ENCODE peak calls at places on chromosomes 11 and 22, in eight cellular contexts. I, L, Z, N, W, P, A and C are unnamed samples. For H3K4me1, the result is how much of the 10 kb centered on the place peaks cover.

GRCh38 chr22:20245577-20246367 is 22.3 kb downstream of the RTN4R start:
- DNase-seq in I (no peak), L (no peak), Z (no peak), N (no peak), W (no peak), P (no peak), A (no peak), C (no peak)

GRCh38 chr22:39039306-39040126 is 1.1 kb upstream of the APOBEC3F start:
- DNase-seq in I (no peak), L (no peak), Z (no peak), N (no peak), W (no peak), P (no peak), A (no peak), C (no peak)

GRCh38 chr11:68513930-68514487 is 53.5 kb downstream of the PPP6R3 start:
- DNase-seq in I (no peak), L (no peak), Z (no peak), N (no peak), W (no peak), P (no peak), A (no peak), C (no peak)

GRCh38 chr22:38694945-38695344 is 5.8 kb downstream of the JOSD1 start:
- DNase-seq in I (no peak), L (no peak), Z (no peak), N (no peak), W (no peak), P (no peak), A (peak), C (no peak)

GRCh38 chr22:47177334-47177815 is 414.9 kb downstream of the TBC1D22A start:
- DNase-seq in I (no peak), L (no peak), Z (no peak), N (no peak), W (no peak), P (peak), A (no peak), C (no peak)

GRCh38 chr11:16876053-16876752 is 137.8 kb downstream of the C11orf58 start:
- DNase-seq in I (no peak), L (no peak), Z (no peak), N (no peak), W (no peak), P (no peak), A (no peak), C (no peak)

GRCh38 chr22:28442264-28442950 is 237.2 kb downstream of the TTC28 start:
- DNase-seq in I (peak), L (no peak), Z (peak), N (peak), W (peak), P (peak), A (no peak), C (no peak)

GRCh38 chr11:44983786-44984185 is 33.1 kb upstream of the TP53I11 start:
- DNase-seq in I (no peak), L (no peak), Z (no peak), N (peak), W (no peak), P (no peak), A (no peak), C (no peak)

GRCh38 chr22:47401592-47401898 is 639.1 kb downstream of the TBC1D22A start:
- DNase-seq in I (no peak), L (no peak), Z (no peak), N (no peak), W (no peak), P (no peak), A (no peak), C (no peak)

GRCh38 chr11:100908746-100909145 is 220.9 kb downstream of the PGR start:
- DNase-seq in I (no peak), L (no peak), Z (no peak), N (no peak), W (peak), P (no peak), A (no peak), C (no peak)

GRCh38 chr11:125939081-125939521 is 6.7 kb upstream of the VSIG10L2 start:
- DNase-seq in I (no peak), L (no peak), Z (no peak), N (no peak), W (no peak), P (no peak), A (no peak), C (no peak)

GRCh38 chr11:12149672-12150225 is 39.4 kb downstream of the MICAL2 start:
- DNase-seq in I (no peak), L (no peak), Z (no peak), N (no peak), W (peak), P (no peak), A (no peak), C (no peak)

GRCh38 chr11:83112886-83113285 is 41.2 kb upstream of the RAB30 start:
- DNase-seq in I (no peak), L (no peak), Z (no peak), N (no peak), W (no peak), P (no peak), A (no peak), C (no peak)

GRCh38 chr22:31753005-31753633 is 700 bp upstream of the DEPDC5 start:
- DNase-seq in I (no peak), L (no peak), Z (no peak), N (no peak), W (no peak), P (no peak), A (peak), C (no peak)

GRCh38 chr11:22359295-22359694 is 21.1 kb downstream of the SLC17A6 start:
- DNase-seq in I (no peak), L (no peak), Z (no peak), N (no peak), W (no peak), P (no peak), A (no peak), C (no peak)

GRCh38 chr11:20005747-20006146 is 154.5 kb downstream of the DBX1 start:
- DNase-seq in I (no peak), L (no peak), Z (no peak), N (no peak), W (no peak), P (no peak), A (no peak), C (no peak)

GRCh38 chr22:25143161-25144076 is 56.2 kb upstream of the CRYBB3 start:
- DNase-seq in I (no peak), L (no peak), Z (no peak), N (no peak), W (no peak), P (no peak), A (no peak), C (no peak)

GRCh38 chr11:35180311-35181233 is 41.6 kb downstream of the CD44 start:
- DNase-seq in I (no peak), L (no peak), Z (no peak), N (no peak), W (peak), P (no peak), A (no peak), C (no peak)

GRCh38 chr22:48749555-48750227 is 1078.0 kb downstream of the BRD1 start:
- DNase-seq in I (no peak), L (no peak), Z (no peak), N (no peak), W (no peak), P (no peak), A (no peak), C (no peak)

GRCh38 chr11:81197396-81197795 is 1536.3 kb downstream of the FAM181B start:
- DNase-seq in I (no peak), L (no peak), Z (no peak), N (no peak), W (no peak), P (no peak), A (no peak), C (no peak)

GRCh38 chr11:13120691-13121090 is 111.6 kb downstream of the RASSF10 start:
- DNase-seq in I (no peak), L (no peak), Z (no peak), N (no peak), W (peak), P (no peak), A (no peak), C (no peak)

GRCh38 chr22:48948575-48949170 is 879.0 kb downstream of the BRD1 start:
- DNase-seq in I (no peak), L (no peak), Z (no peak), N (no peak), W (no peak), P (no peak), A (no peak), C (no peak)

GRCh38 chr22:46290843-46291785 is 5.6 kb upstream of the GTSE1 start:
- DNase-seq in I (no peak), L (no peak), Z (no peak), N (no peak), W (no peak), P (no peak), A (no peak), C (no peak)

GRCh38 chr11:120241277-120241676 is 1.3 kb downstream of the POU2F3 start:
- DNase-seq in I (no peak), L (no peak), Z (no peak), N (no peak), W (no peak), P (no peak), A (no peak), C (no peak)

GRCh38 chr11:57276857-57277505 is 39.9 kb upstream of the APLNR start:
- DNase-seq in I (no peak), L (no peak), Z (no peak), N (no peak), W (no peak), P (no peak), A (no peak), C (no peak)

GRCh38 chr11:65489706-65490310 is 9.0 kb upstream of the MALAT1 start:
- DNase-seq in I (no peak), L (no peak), Z (no peak), N (no peak), W (peak), P (no peak), A (peak), C (no peak)

GRCh38 chr11:118001494-118001971 is 15.3 kb downstream of the IL10RA start:
- DNase-seq in I (no peak), L (no peak), Z (no peak), N (peak), W (no peak), P (no peak), A (no peak), C (no peak)

GRCh38 chr11:111312076-111312475 is 13.7 kb downstream of the POU2AF3 start:
- DNase-seq in I (no peak), L (no peak), Z (no peak), N (no peak), W (no peak), P (no peak), A (no peak), C (no peak)

GRCh38 chr11:134244593-134244992 is 8.6 kb downstream of the THYN1 start:
- DNase-seq in I (no peak), L (no peak), Z (no peak), N (peak), W (no peak), P (no peak), A (peak), C (peak)

GRCh38 chr11:32071811-32072210 is 19.1 kb upstream of the RCN1 start:
- DNase-seq in I (no peak), L (no peak), Z (no peak), N (no peak), W (peak), P (no peak), A (peak), C (no peak)

GRCh38 chr22:30830907-30831306 is 136.2 kb downstream of the OSBP2 start:
- DNase-seq in I (peak), L (no peak), Z (no peak), N (no peak), W (peak), P (no peak), A (peak), C (no peak)

GRCh38 chr11:18036456-18036855 is 9.6 kb downstream of the TPH1 start:
- DNase-seq in I (no peak), L (no peak), Z (no peak), N (no peak), W (no peak), P (no peak), A (no peak), C (no peak)

GRCh38 chr22:49935561-49935960 is 17.1 kb downstream of the CRELD2 start:
- DNase-seq in I (no peak), L (no peak), Z (no peak), N (peak), W (no peak), P (no peak), A (no peak), C (no peak)

GRCh38 chr11:18671246-18671645 is 27.3 kb upstream of the TMEM86A start:
- DNase-seq in I (no peak), L (no peak), Z (no peak), N (no peak), W (no peak), P (no peak), A (no peak), C (no peak)

GRCh38 chr11:2645779-2646118 is 54.0 kb downstream of the KCNQ1OT1 start:
- DNase-seq in I (no peak), L (no peak), Z (no peak), N (no peak), W (no peak), P (no peak), A (no peak), C (no peak)

GRCh38 chr11:548700-549603 is 11.6 kb downstream of the LMNTD2 start:
- DNase-seq in I (no peak), L (no peak), Z (no peak), N (no peak), W (peak), P (no peak), A (no peak), C (no peak)

GRCh38 chr22:17086750-17087149 is 1.9 kb downstream of the IL17RA start:
- DNase-seq in I (no peak), L (no peak), Z (no peak), N (peak), W (no peak), P (no peak), A (no peak), C (peak)
- H3K4me3 ChIP-seq in I (no peak), L (peak), Z (peak), N (peak), W (no peak), P (no peak), A (no peak), C (peak)

DNA sequence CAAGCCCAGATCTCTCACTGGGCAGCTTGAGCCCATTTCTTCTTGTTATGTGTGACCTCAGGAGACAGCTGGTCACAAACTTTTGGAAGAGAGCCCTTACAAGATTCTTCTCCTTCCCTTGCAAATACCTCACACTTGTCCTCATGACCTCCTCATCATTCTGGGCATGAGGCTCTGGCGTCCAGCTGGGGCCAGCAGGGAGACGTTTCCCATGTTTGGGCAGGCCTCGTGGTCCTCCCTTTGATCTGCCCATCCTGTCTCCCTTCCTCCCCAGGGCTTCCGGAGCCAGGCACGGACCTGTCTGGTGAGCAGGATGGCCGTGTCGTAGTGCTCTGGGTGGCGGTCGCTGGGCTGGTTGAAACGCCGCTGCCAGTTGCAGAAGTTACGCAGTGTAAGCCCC is 9.7 kb downstream of the ADAMTS8 start:
- DNase-seq in I (no peak), L (no peak), Z (no peak), N (no peak), W (no peak), P (no peak), A (no peak), C (no peak)
- H3K27ac ChIP-seq in I (no peak), L (no peak), Z (no peak), N (no peak), W (no peak), P (no peak), A (no peak), C (no peak)

GRCh38 chr22:26648761-26649363 is 8.5 kb upstream of the MIAT start:
- DNase-seq in I (no peak), L (no peak), Z (no peak), N (no peak), W (no peak), P (no peak), A (no peak), C (no peak)

GRCh38 chr22:26650722-26651421 is 6.5 kb upstream of the MIAT start:
- DNase-seq in I (no peak), L (no peak), Z (no peak), N (no peak), W (no peak), P (no peak), A (no peak), C (no peak)

GRCh38 chr22:26646158-26646557 is 11.2 kb upstream of the MIAT start:
- DNase-seq in I (no peak), L (no peak), Z (no peak), N (no peak), W (peak), P (no peak), A (no peak), C (no peak)

GRCh38 chr22:26651840-26652239 is 5.5 kb upstream of the MIAT start:
- DNase-seq in I (no peak), L (no peak), Z (no peak), N (no peak), W (no peak), P (no peak), A (no peak), C (no peak)

GRCh38 chr22:26648011-26648497 is 9.3 kb upstream of the MIAT start:
- DNase-seq in I (no peak), L (no peak), Z (no peak), N (peak), W (no peak), P (no peak), A (no peak), C (peak)
- H3K4me1 ChIP-seq in I (under half), L (under half), Z (under half), N (under half), W (under half), P (under half), A (under half), C (half or more)

GRCh38 chr11:77166021-77166420 is 38.0 kb downstream of the MYO7A start:
- DNase-seq in I (no peak), L (no peak), Z (no peak), N (no peak), W (no peak), P (no peak), A (no peak), C (no peak)
- H3K4me3 ChIP-seq in I (no peak), L (no peak), Z (no peak), N (no peak), W (no peak), P (no peak), A (no peak), C (no peak)

GRCh38 chr22:35912668-35913067 is 116.0 kb downstream of the RBFOX2 start:
- DNase-seq in I (no peak), L (no peak), Z (no peak), N (no peak), W (no peak), P (no peak), A (no peak), C (no peak)

GRCh38 chr22:35913925-35914324 is 114.7 kb downstream of the RBFOX2 start:
- DNase-seq in I (no peak), L (no peak), Z (no peak), N (no peak), W (no peak), P (no peak), A (no peak), C (no peak)

GRCh38 chr22:35915477-35916013 is 113.1 kb downstream of the RBFOX2 start:
- DNase-seq in I (no peak), L (no peak), Z (no peak), N (no peak), W (peak), P (no peak), A (no peak), C (no peak)

GRCh38 chr22:35914665-35915476 is 113.8 kb downstream of the RBFOX2 start:
- DNase-seq in I (peak), L (no peak), Z (no peak), N (no peak), W (peak), P (peak), A (peak), C (no peak)

DNA sequence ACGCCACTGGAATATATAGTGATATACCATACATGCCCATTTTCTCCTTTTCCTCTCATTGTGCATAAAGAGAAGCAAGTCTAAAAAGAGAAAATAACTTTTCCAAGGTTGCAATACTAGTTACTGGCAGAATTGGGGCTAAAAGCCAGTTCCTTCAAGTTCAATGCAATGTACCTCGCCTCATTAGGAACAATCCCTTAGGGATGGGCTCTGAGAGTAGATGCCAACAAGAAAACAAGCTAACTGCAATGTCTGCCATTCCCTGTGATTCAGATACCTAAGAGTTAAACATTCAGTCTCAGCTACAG is 114.3 kb downstream of the RBFOX2 start:
- DNase-seq in I (no peak), L (no peak), Z (no peak), N (no peak), W (no peak), P (no peak), A (no peak), C (no peak)
- H3K27ac ChIP-seq in I (peak), L (no peak), Z (no peak), N (no peak), W (no peak), P (peak), A (peak), C (no peak)

GRCh38 chr11:63362196-63362829 is 7.3 kb upstream of the SLC22A9 start:
- DNase-seq in I (no peak), L (no peak), Z (no peak), N (no peak), W (no peak), P (no peak), A (no peak), C (no peak)
- H3K4me1 ChIP-seq in I (under half), L (under half), Z (under half), N (under half), W (under half), P (under half), A (under half), C (under half)